ENCODE peak calls at places on chromosomes 11 and 22, in nine cellular contexts. Y is Caco-2, A is lower leg skin, F is cardiac fibroblast, I is hepatocyte, Z is dorsolateral prefrontal cortex, V is heart left ventricle, W is uterus, K is H1. G is an unnamed sample.

GRCh38 chr22:39959640-39960447 is at the start of gene TMA7B:
- DNase-seq in Y (no peak), V (no peak), I (peak; percentile 68), F (peak; percentile 57), W (no peak), A (no peak), K (no peak), Z (no peak), G (no peak)

GRCh38 chr11:70790671-70791300 is 392.5 kb downstream of the CTTN start:
- DNase-seq in W (no peak), A (no peak), F (no peak), V (no peak), Y (no peak), I (no peak), Z (no peak), K (peak; percentile 19), G (no peak)

GRCh38 chr11:64803163-64803845 is at the start of gene MAP4K2:
- DNase-seq in I (peak; percentile 97), A (peak; percentile 98), Z (peak; percentile 77), V (peak; percentile 92), W (peak; percentile 91), Y (peak; percentile 92), F (peak; percentile 88), K (no peak), G (peak; percentile 83)

GRCh38 chr11:10490398-10491232 is 35.6 kb downstream of the AMPD3 start:
- DNase-seq in W (peak; percentile 67), Z (peak; percentile 68), K (no peak), V (peak; percentile 61), I (peak; percentile 61), A (peak; percentile 87), F (peak; percentile 92), Y (no peak), G (peak; percentile 68)

GRCh38 chr11:35105319-35106063 is 33.5 kb upstream of the CD44 start:
- DNase-seq in I (no peak), V (peak; percentile 46), F (peak; percentile 72), W (no peak), Y (no peak), A (no peak), K (no peak), Z (no peak), G (no peak)

GRCh38 chr11:77109236-77110019 is 6.8 kb downstream of the OMP start:
- DNase-seq in F (peak; percentile 65), Z (no peak), K (no peak), A (no peak), I (no peak), W (no peak), V (no peak), Y (no peak), G (peak; percentile 50)

GRCh38 chr22:29043906-29044575 is 17.6 kb downstream of the C22orf31 start:
- DNase-seq in A (no peak), W (no peak), V (no peak), Y (no peak), Z (no peak), K (no peak), F (peak; percentile 64), I (no peak), G (no peak)

GRCh38 chr11:102683277-102683676 is 22.3 kb downstream of the MMP27 start:
- DNase-seq in Z (no peak), K (no peak), I (no peak), Y (peak; percentile 63), F (no peak), V (no peak), W (no peak), A (no peak), G (no peak)

GRCh38 chr11:79265756-79266322 is 175.0 kb downstream of the TENM4 start:
- DNase-seq in K (no peak), A (no peak), Z (no peak), V (no peak), W (no peak), F (peak; percentile 31), I (peak; percentile 47), Y (no peak), G (no peak)

GRCh38 chr11:116173946-116174911 is 598.6 kb downstream of the BUD13 start:
- DNase-seq in A (no peak), F (no peak), Y (no peak), W (no peak), I (no peak), Z (no peak), V (no peak), K (no peak), G (no peak)

GRCh38 chr11:134025086-134025437 is 43.8 kb upstream of the JAM3 start:
- DNase-seq in K (no peak), Y (no peak), W (no peak), I (no peak), Z (peak; percentile 57), V (peak; percentile 83), A (no peak), F (no peak), G (no peak)

GRCh38 chr22:17815703-17816254 is 41.5 kb upstream of the BID start:
- DNase-seq in K (no peak), Z (no peak), W (no peak), I (no peak), Y (no peak), V (no peak), A (no peak), F (no peak), G (no peak)

GRCh38 chr11:109320595-109320994 is 101.4 kb upstream of the C11orf87 start:
- DNase-seq in Z (no peak), K (no peak), Y (no peak), F (peak; percentile 59), W (no peak), V (no peak), A (no peak), I (peak; percentile 9), G (no peak)
- TF ChIP-seq CTCF in Z (no peak), K (no peak), Y (no peak), F (no peak), W (no peak), V (no peak), A (no peak), I (no peak), G (no peak)

GRCh38 chr11:1487091-1487850 is 692 bp upstream of the MOB2 start:
- DNase-seq in I (no peak), F (no peak), A (no peak), Z (no peak), Y (no peak), V (no peak), K (no peak), W (no peak), G (no peak)

GRCh38 chr11:1485504-1485885 is 1.1 kb downstream of the MOB2 start:
- DNase-seq in F (no peak), K (no peak), V (no peak), Z (no peak), A (no peak), W (no peak), I (no peak), Y (no peak), G (no peak)

GRCh38 chr11:1486054-1486825 is at the start of gene MOB2:
- DNase-seq in I (no peak), F (peak; percentile 20), Z (no peak), W (peak; percentile 56), Y (no peak), V (peak; percentile 40), A (no peak), K (no peak), G (no peak)

GRCh38 chr11:1488575-1489180 is 2.1 kb upstream of the MOB2 start:
- DNase-seq in V (no peak), Z (no peak), F (no peak), I (no peak), A (no peak), K (no peak), W (no peak), Y (no peak), G (no peak)

GRCh38 chr11:1487851-1488574 is 1.4 kb upstream of the MOB2 start:
- DNase-seq in F (no peak), I (no peak), V (no peak), A (no peak), Z (no peak), K (no peak), W (no peak), Y (no peak), G (no peak)
- TF ChIP-seq CTCF in F (no peak), I (no peak), V (no peak), A (no peak), Z (no peak), K (no peak), W (no peak), Y (no peak), G (no peak)

DNA sequence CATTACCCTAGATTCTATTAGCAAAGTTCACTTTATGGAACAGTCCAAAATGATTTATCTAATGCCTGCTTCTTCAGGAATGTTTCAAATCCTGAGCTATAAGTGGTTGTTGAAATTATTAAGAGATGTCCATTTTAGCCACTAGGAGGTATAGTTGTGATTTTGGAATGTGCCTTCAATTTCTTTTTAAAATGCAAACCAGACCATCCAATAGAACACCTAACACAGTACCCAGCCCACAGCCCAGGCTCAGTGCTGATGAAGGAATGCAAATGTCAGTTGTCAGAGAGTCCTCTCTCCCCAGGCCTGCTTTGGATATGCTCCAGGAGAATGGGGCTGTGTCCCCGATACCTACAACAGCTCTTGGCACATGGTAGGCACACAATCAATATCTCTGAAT is 85.8 kb upstream of the E2F8 start:
- DNase-seq in Z (no peak), I (no peak), Y (no peak), K (no peak), V (no peak), W (no peak), F (peak; percentile 66), A (no peak), G (no peak)
- TF ChIP-seq CTCF in Z (peak; percentile 28), I (peak; percentile 9), Y (peak; percentile 24), K (no peak), V (no peak), W (no peak), F (peak; percentile 43), A (no peak), G (no peak)

GRCh38 chr11:19953342-19953741 is 206.9 kb downstream of the DBX1 start:
- DNase-seq in Z (no peak), F (peak; percentile 60), W (no peak), K (peak; percentile 79), V (no peak), I (peak; percentile 35), A (peak; percentile 57), Y (no peak), G (no peak)

GRCh38 chr11:19952101-19952605 is 208.1 kb downstream of the DBX1 start:
- DNase-seq in Z (no peak), F (no peak), I (peak; percentile 32), V (no peak), K (no peak), W (no peak), Y (peak; percentile 57), A (peak; percentile 2), G (no peak)

GRCh38 chr11:19955660-19956059 is 204.6 kb downstream of the DBX1 start:
- DNase-seq in K (no peak), W (no peak), Z (no peak), Y (no peak), V (no peak), F (no peak), A (peak; percentile 67), I (no peak), G (no peak)

GRCh38 chr11:19954899-19955298 is 205.4 kb downstream of the DBX1 start:
- DNase-seq in K (no peak), V (no peak), A (peak; percentile 52), Z (no peak), I (peak; percentile 35), Y (no peak), F (peak; percentile 48), W (no peak), G (no peak)

DNA sequence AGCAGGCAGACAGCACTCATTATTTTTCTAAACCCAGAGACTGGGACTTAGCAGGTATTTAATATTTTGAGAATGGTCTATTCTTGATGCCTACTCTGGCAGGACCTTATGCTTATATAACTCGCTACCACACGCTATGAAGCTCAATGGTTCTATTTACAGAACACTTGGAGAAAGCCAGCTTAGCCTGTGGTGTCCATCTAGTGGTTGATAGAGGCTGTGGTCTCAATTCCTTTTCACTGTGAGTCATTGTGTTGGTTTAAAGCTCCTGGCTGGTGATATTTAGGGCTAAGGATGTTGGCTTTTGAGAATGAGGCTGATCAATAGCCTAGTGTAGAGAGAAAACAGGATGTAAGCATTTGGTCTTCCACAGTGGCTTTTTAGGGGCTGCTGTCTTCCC is 206.4 kb downstream of the DBX1 start:
- DNase-seq in V (no peak), W (no peak), I (peak; percentile 71), A (no peak), F (peak; percentile 79), Y (peak; percentile 51), Z (no peak), K (no peak), G (no peak)
- TF ChIP-seq CTCF in V (peak; percentile 47), W (no peak), I (peak; percentile 48), A (no peak), F (peak; percentile 75), Y (peak; percentile 66), Z (peak; percentile 62), K (peak; percentile 43), G (peak; percentile 33)